ENCODE peak calls at places on chromosomes 5 and 9, in seven cellular contexts. L is H7; E is AG04450; Q is activated T-cell treated with anti-CD3 and anti-CD28 coated beads, Interleukin-2, amount 50 U/mL, for 72 hours; Y is stimulated activated CD4-positive, alpha-beta T cell treated with anti-CD3 and anti-CD28 coated beads, Interleukin-2, amount 100 ng/mL, for 48 hours; B is GM12891; W is ACHN. M is an unnamed sample.

GRCh38 chr9:101458955-101459631 is 23.5 kb upstream of the ALDOB start:
- DNase-seq in Y (no peak), Q (peak), L (peak), E (peak), B (peak), W (peak), M (peak)

GRCh38 chr5:15852217-15852616 is 327.4 kb downstream of the MARCHF11 start:
- DNase-seq in Q (no peak), B (no peak), W (no peak), E (no peak), Y (no peak), L (no peak), M (no peak)

GRCh38 chr9:129724456-129725190 is 28.2 kb downstream of the PTGES start:
- DNase-seq in Y (no peak), L (no peak), W (no peak), E (no peak), Q (no peak), B (no peak), M (no peak)

GRCh38 chr5:157892974-157893373 is 34.0 kb upstream of the CLINT1 start:
- DNase-seq in E (no peak), L (no peak), Y (no peak), B (no peak), Q (no peak), W (no peak), M (no peak)

GRCh38 chr5:175328176-175328575 is 115.8 kb downstream of the DRD1 start:
- DNase-seq in L (peak), Y (no peak), W (no peak), Q (no peak), E (no peak), B (no peak), M (no peak)

GRCh38 chr9:18472915-18473314 is 1.0 kb upstream of the ADAMTSL1 start:
- DNase-seq in L (no peak), E (no peak), B (no peak), Y (no peak), W (no peak), Q (no peak), M (no peak)

GRCh38 chr9:131310833-131311554 is 21.5 kb downstream of the PLPP7 start:
- DNase-seq in E (no peak), B (no peak), L (peak), W (no peak), Y (peak), Q (peak), M (no peak)

GRCh38 chr5:122864842-122865241 is 19.4 kb downstream of the SNX24 start:
- DNase-seq in W (no peak), Y (no peak), L (no peak), Q (peak), B (no peak), E (no peak), M (no peak)

GRCh38 chr5:12936184-12936583 is 1008.3 kb downstream of the DNAH5 start:
- DNase-seq in W (no peak), Y (no peak), B (no peak), L (no peak), E (no peak), Q (no peak), M (no peak)

GRCh38 chr5:135494196-135494595 is 41.6 kb downstream of the NEUROG1 start:
- DNase-seq in W (no peak), B (no peak), Q (no peak), Y (no peak), E (no peak), L (no peak), M (no peak)

GRCh38 chr5:7976411-7977190 is 107.7 kb downstream of the MTRR start:
- DNase-seq in B (no peak), W (no peak), Y (no peak), Q (no peak), E (no peak), L (no peak), M (no peak)

GRCh38 chr5:160970605-160971191 is 118.7 kb upstream of the ATP10B start:
- DNase-seq in L (peak), E (no peak), W (no peak), Q (no peak), B (no peak), Y (no peak), M (no peak)

GRCh38 chr5:169767938-169768337 is 130.9 kb downstream of the DOCK2 start:
- DNase-seq in Q (no peak), B (no peak), L (no peak), W (no peak), Y (no peak), E (no peak), M (no peak)

GRCh38 chr5:168364738-168365550 is 73.5 kb downstream of the WWC1 start:
- DNase-seq in Y (no peak), E (no peak), B (no peak), W (peak), Q (no peak), L (peak), M (no peak)

GRCh38 chr9:123998278-123998925 is 13.2 kb upstream of the LHX2 start:
- DNase-seq in Q (no peak), W (no peak), Y (no peak), L (peak), B (no peak), E (no peak), M (no peak)

GRCh38 chr5:125044491-125045282 is 298.2 kb upstream of the ZNF608 start:
- DNase-seq in L (no peak), E (no peak), Q (no peak), W (no peak), B (no peak), Y (no peak), M (no peak)

GRCh38 chr5:82734291-82734690 is 342.9 kb downstream of the TMEM167A start:
- DNase-seq in L (no peak), Y (no peak), E (no peak), Q (no peak), W (no peak), B (no peak), M (no peak)

GRCh38 chr5:142499591-142500384 is 175.0 kb upstream of the SPRY4 start:
- DNase-seq in Q (no peak), B (no peak), W (peak), Y (no peak), L (peak), E (no peak), M (no peak)

GRCh38 chr5:141674747-141675146 is 7.3 kb downstream of the ARAP3 start:
- DNase-seq in W (no peak), E (no peak), B (no peak), Q (no peak), L (peak), Y (no peak), M (no peak)

GRCh38 chr5:5242056-5242455 is 101.9 kb downstream of the ADAMTS16 start:
- DNase-seq in Y (no peak), L (no peak), W (no peak), B (no peak), Q (no peak), E (no peak), M (no peak)

GRCh38 chr9:110919609-110920008 is 118.7 kb downstream of the LPAR1 start:
- DNase-seq in L (no peak), B (no peak), E (no peak), Q (no peak), Y (no peak), W (peak), M (no peak)

GRCh38 chr5:171336486-171337206 is 27.6 kb downstream of the TLX3 start:
- DNase-seq in Y (no peak), L (peak), B (no peak), Q (peak), W (peak), E (peak), M (peak)

M was measured in NCI-H2227 treated with DMSO at 0.1 percent for 48 hours.